ENCODE peak calls at places on chromosomes 3 and 15, in eight cellular contexts. Y is AG20443, T is left ventricle myocardium superior, O is NT2/D1, V is AG04449, F is choroid plexus epithelial cell, S is mucosa of gallbladder, I is memory B cell. H is an unnamed sample.

GRCh38 chr3:71708478-71709098 is 16.6 kb downstream of the EIF4E3 start:
- DNase-seq in Y (no peak), T (peak; percentile 41), O (no peak), V (no peak), F (peak; percentile 26), S (no peak), I (no peak), H (no peak)

GRCh38 chr3:144265527-144266100 is 294.0 kb downstream of the DIPK2A start:
- DNase-seq in Y (no peak), T (no peak), O (no peak), V (no peak), F (no peak), S (no peak), I (no peak), H (no peak)

GRCh38 chr15:70617911-70618287 is 145.5 kb downstream of the UACA start:
- DNase-seq in Y (no peak), T (no peak), O (no peak), V (no peak), F (no peak), S (no peak), I (no peak), H (no peak)

GRCh38 chr3:133881492-133881891 is 14.2 kb downstream of the RAB6B start:
- DNase-seq in Y (no peak), T (no peak), O (no peak), V (no peak), F (no peak), S (no peak), I (no peak), H (no peak)

GRCh38 chr15:42100021-42100800 is 5.8 kb upstream of the PLA2G4D start:
- DNase-seq in Y (no peak), T (no peak), O (no peak), V (no peak), F (peak; percentile 35), S (no peak), I (no peak), H (no peak)

GRCh38 chr15:79849789-79850188 is 47.0 kb downstream of the MTHFS start:
- DNase-seq in Y (peak; percentile 68), T (no peak), O (peak; percentile 27), V (no peak), F (peak; percentile 74), S (no peak), I (no peak), H (no peak)

GRCh38 chr3:140911822-140912221 is 29.8 kb upstream of the SLC25A36 start:
- DNase-seq in Y (no peak), T (no peak), O (no peak), V (no peak), F (no peak), S (no peak), I (no peak), H (no peak)

GRCh38 chr15:77589839-77590238 is 42.9 kb downstream of the LINGO1 start:
- DNase-seq in Y (no peak), T (no peak), O (no peak), V (no peak), F (no peak), S (no peak), I (no peak), H (no peak)

GRCh38 chr3:3739345-3740060 is 59.7 kb upstream of the LRRN1 start:
- DNase-seq in Y (no peak), T (no peak), O (no peak), V (no peak), F (no peak), S (no peak), I (no peak), H (no peak)

GRCh38 chr3:184298759-184299487 is at the start of gene PSMD2:
- DNase-seq in Y (peak; percentile 99), T (peak; percentile 99), O (peak; percentile 96), V (peak; percentile 59), F (peak; percentile 98), S (peak; percentile 97), I (peak; percentile 95), H (peak; percentile 99)

GRCh38 chr3:42257007-42257406 is 9.0 kb downstream of the CCK start:
- DNase-seq in Y (no peak), T (no peak), O (no peak), V (no peak), F (no peak), S (no peak), I (no peak), H (no peak)

GRCh38 chr3:151581046-151581445 is 120.2 kb upstream of the IGSF10 start:
- DNase-seq in Y (peak; percentile 13), T (no peak), O (no peak), V (no peak), F (peak; percentile 62), S (no peak), I (no peak), H (no peak)

GRCh38 chr3:112802338-112802737 is 44.3 kb downstream of the CD200R1L start:
- DNase-seq in Y (no peak), T (no peak), O (no peak), V (no peak), F (no peak), S (no peak), I (no peak), H (no peak)

GRCh38 chr15:50463423-50464358 is 39.5 kb downstream of the USP8 start:
- DNase-seq in Y (peak; percentile 21), T (no peak), O (no peak), V (no peak), F (peak; percentile 77), S (no peak), I (no peak), H (no peak)

GRCh38 chr3:182484682-182485081 is 308.6 kb upstream of the ATP11B start:
- DNase-seq in Y (no peak), T (no peak), O (no peak), V (no peak), F (no peak), S (no peak), I (no peak), H (no peak)

GRCh38 chr15:70342554-70343548 is 245.1 kb upstream of the TLE3 start:
- DNase-seq in Y (no peak), T (no peak), O (no peak), V (no peak), F (no peak), S (peak; percentile 9), I (no peak), H (no peak)

GRCh38 chr3:58370407-58370806 is 37.7 kb downstream of the PXK start:
- DNase-seq in Y (no peak), T (no peak), O (no peak), V (no peak), F (no peak), S (no peak), I (no peak), H (no peak)

GRCh38 chr3:4985330-4986174 is 6.3 kb downstream of the BHLHE40 start:
- DNase-seq in Y (no peak), T (peak; percentile 54), O (no peak), V (no peak), F (peak; percentile 80), S (no peak), I (no peak), H (peak; percentile 17)

GRCh38 chr15:42392309-42393024 is 33.2 kb downstream of the CAPN3 start:
- DNase-seq in Y (peak; percentile 16), T (no peak), O (no peak), V (no peak), F (peak; percentile 15), S (peak; percentile 38), I (no peak), H (no peak)

GRCh38 chr15:72902245-72902928 is 118.8 kb upstream of the ADPGK start:
- DNase-seq in Y (peak; percentile 93), T (peak; percentile 80), O (no peak), V (no peak), F (peak; percentile 34), S (peak; percentile 66), I (no peak), H (no peak)

GRCh38 chr3:46087871-46088270 is 60.6 kb upstream of the XCR1 start:
- DNase-seq in Y (peak; percentile 40), T (no peak), O (no peak), V (no peak), F (peak; percentile 85), S (no peak), I (no peak), H (no peak)

GRCh38 chr15:69105451-69105985 is 54.9 kb upstream of the GLCE start:
- DNase-seq in Y (no peak), T (no peak), O (no peak), V (no peak), F (no peak), S (no peak), I (no peak), H (no peak)

GRCh38 chr3:149511040-149511626 is 36.6 kb downstream of the TM4SF4 start:
- DNase-seq in Y (no peak), T (no peak), O (no peak), V (no peak), F (no peak), S (no peak), I (no peak), H (no peak)

GRCh38 chr3:135618123-135618522 is 347.4 kb upstream of the PPP2R3A start:
- DNase-seq in Y (no peak), T (no peak), O (no peak), V (no peak), F (no peak), S (no peak), I (no peak), H (no peak)

GRCh38 chr3:49013738-49014660 is 4.4 kb downstream of the DALRD3 start:
- DNase-seq in Y (peak; percentile 30), T (no peak), O (no peak), V (no peak), F (peak; percentile 60), S (no peak), I (peak; percentile 53), H (peak; percentile 66)

GRCh38 chr15:49898097-49898496 is 220.9 kb downstream of the ATP8B4 start:
- DNase-seq in Y (no peak), T (no peak), O (no peak), V (no peak), F (no peak), S (no peak), I (no peak), H (no peak)

GRCh38 chr3:13308406-13308805 is 111.7 kb downstream of the NUP210 start:
- DNase-seq in Y (peak; percentile 57), T (no peak), O (peak; percentile 66), V (no peak), F (peak; percentile 73), S (peak; percentile 31), I (no peak), H (peak; percentile 70)

GRCh38 chr15:29136815-29137214 is 132.8 kb downstream of the NSMCE3 start:
- DNase-seq in Y (no peak), T (no peak), O (no peak), V (no peak), F (no peak), S (no peak), I (no peak), H (no peak)

GRCh38 chr3:80771085-80771484 is 990.4 kb downstream of the GBE1 start:
- DNase-seq in Y (peak; percentile 14), T (no peak), O (no peak), V (no peak), F (peak; percentile 63), S (no peak), I (no peak), H (no peak)

GRCh38 chr3:30747771-30748281 is 141.4 kb downstream of the TGFBR2 start:
- DNase-seq in Y (peak; percentile 44), T (no peak), O (no peak), V (no peak), F (peak; percentile 70), S (no peak), I (no peak), H (no peak)

GRCh38 chr3:66335671-66336070 is 114.9 kb downstream of the SLC25A26 start:
- DNase-seq in Y (no peak), T (no peak), O (no peak), V (no peak), F (no peak), S (no peak), I (no peak), H (no peak)

GRCh38 chr3:13474021-13474420 is 6.1 kb upstream of the HDAC11 start:
- DNase-seq in Y (no peak), T (no peak), O (no peak), V (no peak), F (no peak), S (no peak), I (no peak), H (no peak)

GRCh38 chr3:40877651-40878463 is 321.4 kb upstream of the CTNNB1 start:
- DNase-seq in Y (peak; percentile 49), T (peak; percentile 69), O (no peak), V (no peak), F (peak; percentile 79), S (peak; percentile 62), I (no peak), H (no peak)

GRCh38 chr3:9664119-9664751 is 14.9 kb downstream of the MTMR14 start:
- DNase-seq in Y (no peak), T (no peak), O (no peak), V (no peak), F (no peak), S (no peak), I (no peak), H (no peak)